ENCODE peak calls at places on chromosomes 1 and 21, in seven cellular contexts. G, U, Y, I, L, A and W are unnamed samples.

GRCh38 chr1:199122532-199123311 is 483.9 kb downstream of the PTPRC start:
- DNase-seq in G (no peak), U (no peak), Y (no peak), I (no peak), L (no peak), A (no peak), W (no peak)

GRCh38 chr1:203289281-203289981 is 15.9 kb upstream of the BTG2 start:
- DNase-seq in G (no peak), U (no peak), Y (peak), I (peak), L (peak), A (no peak), W (no peak)

GRCh38 chr1:36664564-36665287 is 182.0 kb upstream of the CSF3R start:
- DNase-seq in G (no peak), U (no peak), Y (no peak), I (no peak), L (no peak), A (no peak), W (no peak)

GRCh38 chr1:208101661-208102431 is 142.3 kb downstream of the PLXNA2 start:
- DNase-seq in G (no peak), U (peak), Y (no peak), I (peak), L (peak), A (peak), W (peak)

GRCh38 chr1:157399343-157399983 is 152.9 kb downstream of the FCRL5 start:
- DNase-seq in G (no peak), U (no peak), Y (no peak), I (no peak), L (no peak), A (no peak), W (no peak)

GRCh38 chr1:75100481-75101092 is 33.6 kb upstream of the LHX8 start:
- DNase-seq in G (no peak), U (no peak), Y (no peak), I (no peak), L (no peak), A (no peak), W (no peak)

GRCh38 chr1:9194024-9194423 is 40.5 kb upstream of the H6PD start:
- DNase-seq in G (no peak), U (no peak), Y (no peak), I (no peak), L (no peak), A (no peak), W (no peak)

GRCh38 chr1:223731076-223731770 is 18.9 kb downstream of the CAPN2 start:
- DNase-seq in G (no peak), U (peak), Y (no peak), I (peak), L (peak), A (no peak), W (peak)

GRCh38 chr21:31161157-31161556 is 122.9 kb upstream of the KRTAP19-8 start:
- DNase-seq in G (peak), U (no peak), Y (no peak), I (no peak), L (no peak), A (peak), W (no peak)

GRCh38 chr1:206503591-206504362 is 3.6 kb upstream of the RASSF5 start:
- DNase-seq in G (no peak), U (peak), Y (no peak), I (no peak), L (peak), A (no peak), W (no peak)

GRCh38 chr1:236341298-236341697 is 52.8 kb upstream of the EDARADD start:
- DNase-seq in G (no peak), U (no peak), Y (no peak), I (no peak), L (no peak), A (no peak), W (no peak)

GRCh38 chr1:227778401-227778947 is 37.0 kb upstream of the PRSS38 start:
- DNase-seq in G (no peak), U (no peak), Y (no peak), I (no peak), L (no peak), A (no peak), W (no peak)

GRCh38 chr1:27577504-27578188 is 26.3 kb downstream of the AHDC1 start:
- DNase-seq in G (no peak), U (peak), Y (no peak), I (no peak), L (no peak), A (no peak), W (no peak)

GRCh38 chr1:78834201-78834741 is 172.3 kb downstream of the ADGRL4 start:
- DNase-seq in G (no peak), U (no peak), Y (no peak), I (no peak), L (no peak), A (no peak), W (no peak)

GRCh38 chr1:119893238-119893791 is 3.0 kb downstream of the ADAM30 start:
- DNase-seq in G (no peak), U (no peak), Y (no peak), I (no peak), L (no peak), A (no peak), W (no peak)

GRCh38 chr1:110173466-110174117 is 23.3 kb downstream of the SLC6A17 start:
- DNase-seq in G (no peak), U (no peak), Y (no peak), I (no peak), L (no peak), A (no peak), W (no peak)

GRCh38 chr1:58726581-58726980 is 26.7 kb upstream of the MYSM1 start:
- DNase-seq in G (no peak), U (no peak), Y (peak), I (no peak), L (no peak), A (no peak), W (no peak)

GRCh38 chr1:2933431-2934172 is 87.7 kb upstream of the ACTRT2 start:
- DNase-seq in G (no peak), U (no peak), Y (no peak), I (no peak), L (no peak), A (no peak), W (no peak)

GRCh38 chr21:36783612-36784383 is 84.9 kb downstream of the SIM2 start:
- DNase-seq in G (no peak), U (no peak), Y (no peak), I (no peak), L (no peak), A (no peak), W (no peak)

GRCh38 chr1:177857285-177857684 is 112.6 kb downstream of the SEC16B start:
- DNase-seq in G (no peak), U (no peak), Y (no peak), I (no peak), L (no peak), A (no peak), W (no peak)

GRCh38 chr1:36570016-36570415 is 87.3 kb upstream of the CSF3R start:
- DNase-seq in G (no peak), U (no peak), Y (no peak), I (no peak), L (no peak), A (no peak), W (no peak)

GRCh38 chr1:246492611-246493245 is 14.4 kb downstream of the SMYD3 start:
- DNase-seq in G (peak), U (peak), Y (peak), I (peak), L (peak), A (peak), W (no peak)

GRCh38 chr1:57138432-57139078 is 172.7 kb upstream of the C8B start:
- DNase-seq in G (no peak), U (no peak), Y (no peak), I (no peak), L (no peak), A (no peak), W (no peak)

GRCh38 chr21:15480160-15480559 is 249.6 kb upstream of the USP25 start:
- DNase-seq in G (no peak), U (no peak), Y (no peak), I (no peak), L (no peak), A (no peak), W (no peak)

GRCh38 chr1:33618636-33619035 is 146.2 kb downstream of the ZSCAN20 start:
- DNase-seq in G (no peak), U (no peak), Y (no peak), I (no peak), L (no peak), A (no peak), W (no peak)

GRCh38 chr1:83883979-83884378 is 115.0 kb downstream of the TTLL7 start:
- DNase-seq in G (no peak), U (no peak), Y (no peak), I (no peak), L (no peak), A (no peak), W (no peak)

GRCh38 chr21:45643021-45643980 is at the start of gene PCBP3:
- DNase-seq in G (peak), U (peak), Y (peak), I (peak), L (peak), A (peak), W (peak)

GRCh38 chr21:45826733-45827692 is 154.6 kb upstream of the COL6A1 start:
- DNase-seq in G (no peak), U (no peak), Y (no peak), I (no peak), L (no peak), A (no peak), W (no peak)

GRCh38 chr1:221089273-221089672 is 210.0 kb downstream of the HLX start:
- DNase-seq in G (no peak), U (no peak), Y (no peak), I (no peak), L (no peak), A (no peak), W (no peak)

GRCh38 chr1:165290143-165290542 is 66.4 kb downstream of the LMX1A start:
- DNase-seq in G (no peak), U (no peak), Y (no peak), I (no peak), L (no peak), A (no peak), W (no peak)

GRCh38 chr1:202349263-202349928 is 897 bp downstream of the PPP1R12B start:
- DNase-seq in G (no peak), U (no peak), Y (peak), I (no peak), L (no peak), A (no peak), W (no peak)

GRCh38 chr1:101344745-101345144 is 107.9 kb downstream of the S1PR1 start:
- DNase-seq in G (no peak), U (no peak), Y (no peak), I (no peak), L (no peak), A (no peak), W (no peak)

GRCh38 chr1:59516881-59517280 is 220.0 kb downstream of the FGGY start:
- DNase-seq in G (no peak), U (peak), Y (no peak), I (no peak), L (no peak), A (no peak), W (no peak)

GRCh38 chr1:1996207-1996651 is 7.4 kb downstream of the CFAP74 start:
- DNase-seq in G (no peak), U (no peak), Y (peak), I (no peak), L (no peak), A (no peak), W (no peak)

GRCh38 chr1:79617777-79618176 is 611.2 kb upstream of the ADGRL4 start:
- DNase-seq in G (no peak), U (no peak), Y (peak), I (no peak), L (no peak), A (no peak), W (no peak)

GRCh38 chr1:12230549-12231275 is 882 bp downstream of the VPS13D start:
- DNase-seq in G (peak), U (peak), Y (peak), I (peak), L (peak), A (no peak), W (no peak)

GRCh38 chr1:19390166-19390850 is 78.2 kb downstream of the SLC66A1 start:
- DNase-seq in G (no peak), U (no peak), Y (no peak), I (no peak), L (no peak), A (no peak), W (no peak)

GRCh38 chr1:1847501-1848289 is 43.2 kb downstream of the GNB1 start:
- DNase-seq in G (no peak), U (no peak), Y (peak), I (no peak), L (no peak), A (no peak), W (no peak)

GRCh38 chr1:182368903-182369302 is 22.7 kb downstream of the GLUL start:
- DNase-seq in G (no peak), U (no peak), Y (no peak), I (no peak), L (no peak), A (no peak), W (no peak)

GRCh38 chr1:182368369-182368768 is 23.2 kb downstream of the GLUL start:
- DNase-seq in G (no peak), U (no peak), Y (no peak), I (no peak), L (no peak), A (no peak), W (no peak)

GRCh38 chr1:182370532-182370931 is 21.1 kb downstream of the GLUL start:
- DNase-seq in G (no peak), U (no peak), Y (no peak), I (no peak), L (no peak), A (no peak), W (no peak)

GRCh38 chr1:182377175-182377574 is 14.4 kb downstream of the GLUL start:
- DNase-seq in G (no peak), U (no peak), Y (no peak), I (no peak), L (no peak), A (no peak), W (no peak)

DNA sequence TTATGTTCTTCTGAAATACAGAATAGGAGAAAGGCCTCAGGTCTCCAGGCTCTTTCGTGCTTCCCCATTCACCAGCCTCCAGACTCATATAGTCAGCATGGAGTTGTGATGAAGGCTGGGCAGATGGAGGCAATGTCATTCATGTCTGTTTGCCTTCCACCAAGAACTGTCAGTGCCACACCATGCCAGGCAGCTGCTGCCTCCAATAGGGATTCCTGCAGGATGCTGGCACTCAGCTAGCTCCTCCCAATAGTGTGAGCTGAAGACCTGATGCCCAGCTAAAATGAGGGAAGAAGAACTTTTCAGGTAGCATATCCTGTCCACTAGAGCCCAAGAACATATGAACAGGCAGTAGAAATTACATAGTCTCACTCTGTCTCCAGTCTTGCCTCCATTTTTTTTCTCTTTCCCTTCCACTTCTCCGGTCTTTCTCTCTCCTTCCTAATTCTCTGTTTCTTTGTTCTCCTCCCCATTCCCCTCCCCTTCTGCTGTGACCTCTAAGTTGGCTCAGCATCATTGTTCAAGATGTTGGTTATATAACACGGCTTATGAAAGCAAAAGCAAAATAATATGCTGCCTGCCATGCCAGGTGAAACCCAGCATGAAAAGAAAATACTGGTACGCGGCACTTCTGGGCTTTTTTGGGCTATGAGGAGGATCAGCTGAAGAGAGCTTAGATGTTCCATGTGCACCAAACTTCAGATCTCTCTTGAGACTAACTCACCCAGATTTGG is 17.3 kb downstream of the GLUL start:
- DNase-seq in G (no peak), U (no peak), Y (no peak), I (no peak), L (no peak), A (no peak), W (no peak)
- TF ChIP-seq CTCF in G (no peak), U (no peak), Y (no peak), I (no peak), L (no peak), A (no peak), W (no peak)

GRCh38 chr1:46665983-46666382 is 2.2 kb downstream of the ATPAF1 start:
- DNase-seq in G (no peak), U (no peak), Y (no peak), I (no peak), L (no peak), A (no peak), W (no peak)
- TF ChIP-seq CTCF in G (no peak), U (no peak), Y (no peak), I (no peak), L (no peak), A (no peak), W (no peak)

DNA sequence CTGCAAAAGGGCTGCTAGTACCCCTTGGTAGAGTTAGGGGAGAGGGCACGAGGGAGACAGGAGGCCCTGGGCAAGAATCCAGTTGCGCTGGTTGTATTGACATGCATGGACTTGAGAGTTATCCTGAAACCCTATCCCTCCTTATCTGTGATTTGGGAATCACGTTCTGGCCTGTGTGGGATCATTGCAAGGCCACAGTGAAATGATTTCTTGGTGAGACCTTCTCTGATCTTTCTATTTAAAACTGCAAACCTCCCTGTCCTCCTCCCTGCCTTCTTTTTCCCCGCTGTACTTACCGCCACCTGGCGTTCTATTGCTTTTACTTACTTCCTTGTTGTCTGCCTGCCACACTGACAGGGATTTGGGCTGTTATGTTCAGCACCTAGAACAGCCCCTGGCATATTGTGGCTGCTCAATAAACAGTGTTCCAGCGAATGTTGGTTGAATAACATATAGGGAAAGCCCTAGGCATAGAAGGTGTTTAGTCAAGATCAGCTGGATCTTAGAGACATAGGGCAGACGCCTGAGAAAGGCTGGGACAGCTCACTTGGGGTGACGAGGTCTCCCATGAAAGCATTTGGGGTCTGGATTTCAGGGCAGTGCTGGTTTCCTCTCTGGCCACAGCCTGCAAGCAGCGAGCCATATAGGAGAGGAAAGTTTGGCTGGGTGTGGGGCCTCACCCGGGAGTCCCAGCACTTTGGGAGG is 25.6 kb downstream of the ALPL start:
- DNase-seq in G (peak), U (no peak), Y (peak), I (no peak), L (no peak), A (peak), W (no peak)
- TF ChIP-seq CTCF in G (peak), U (no peak), Y (peak), I (no peak), L (peak), A (peak), W (no peak)

DNA sequence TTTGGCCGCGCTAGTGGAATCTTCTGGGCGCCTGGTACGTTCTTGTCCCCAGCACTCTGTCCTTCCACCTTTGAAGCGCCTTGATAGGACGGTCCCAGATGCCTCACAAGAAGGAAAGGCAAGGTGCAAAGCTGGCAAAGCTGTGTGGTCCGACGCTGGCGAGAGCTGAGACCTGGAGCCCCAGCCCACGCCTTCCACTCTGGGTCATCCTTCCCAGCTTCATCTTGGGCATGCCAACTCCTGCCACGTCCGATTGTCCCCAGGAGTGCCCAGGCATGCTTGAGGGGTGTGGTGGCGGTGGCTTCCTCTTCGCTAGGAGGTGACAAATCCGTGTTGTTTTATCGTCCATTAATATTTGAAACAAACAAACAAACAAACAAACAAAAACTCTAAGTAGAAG is 123.9 kb upstream of the DPYD start:
- DNase-seq in G (peak), U (no peak), Y (no peak), I (no peak), L (no peak), A (no peak), W (no peak)
- TF ChIP-seq CTCF in G (no peak), U (no peak), Y (no peak), I (no peak), L (no peak), A (no peak), W (no peak)

DNA sequence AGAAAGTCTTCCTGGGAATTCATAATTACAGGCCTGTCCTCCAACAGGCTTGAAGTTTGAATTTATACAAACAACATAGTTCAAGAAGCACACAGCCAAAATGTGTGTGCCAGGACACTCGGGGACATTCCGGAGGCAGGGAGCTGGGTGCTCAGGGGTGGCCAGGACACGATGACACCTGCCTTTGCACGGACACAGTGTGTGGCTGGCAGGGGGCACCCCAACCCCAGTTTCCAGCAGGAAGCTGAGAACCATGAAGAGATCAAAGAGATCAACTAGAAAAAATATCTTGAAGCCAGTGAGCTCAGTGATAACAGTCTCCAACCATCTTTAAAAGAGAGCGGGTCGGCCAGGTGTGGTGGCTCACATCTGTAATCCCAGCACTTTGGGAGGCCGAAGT is 32.5 kb upstream of the TRAPPC10 start:
- DNase-seq in G (no peak), U (no peak), Y (no peak), I (no peak), L (no peak), A (no peak), W (no peak)
- TF ChIP-seq CTCF in G (no peak), U (no peak), Y (peak), I (no peak), L (no peak), A (no peak), W (no peak)